ENCODE peak calls at places on chromosomes 3 and 15, in seven cellular contexts. One of them, this sample, is unnamed.

GRCh38 chr3:108041253-108041652 is 49.6 kb downstream of the CD47 start:
- DNase-seq in cardiac muscle cell: no peak
- DNase-seq in dorsolateral prefrontal cortex: no peak
- DNase-seq in fibroblast of lung: no peak
- DNase-seq in cardiac fibroblast: no peak
- DNase-seq in brain microvascular endothelial cell: no peak
- DNase-seq in AG10803: no peak
- DNase-seq in this sample: peak

GRCh38 chr3:56799251-56799882 is 2.4 kb downstream of the ARHGEF3 start:
- DNase-seq in dorsolateral prefrontal cortex: no peak
- DNase-seq in fibroblast of lung: peak
- DNase-seq in AG10803: peak
- DNase-seq in cardiac muscle cell: peak
- DNase-seq in cardiac fibroblast: peak
- DNase-seq in brain microvascular endothelial cell: no peak
- DNase-seq in this sample: peak

GRCh38 chr3:40173291-40173710 is 136.2 kb upstream of the EIF1B start:
- DNase-seq in dorsolateral prefrontal cortex: peak
- DNase-seq in cardiac fibroblast: no peak
- DNase-seq in fibroblast of lung: no peak
- DNase-seq in brain microvascular endothelial cell: no peak
- DNase-seq in AG10803: peak
- DNase-seq in cardiac muscle cell: no peak
- DNase-seq in this sample: no peak

GRCh38 chr3:163490119-163490518 is 1588.2 kb downstream of the SI start:
- DNase-seq in dorsolateral prefrontal cortex: no peak
- DNase-seq in cardiac fibroblast: peak
- DNase-seq in fibroblast of lung: peak
- DNase-seq in cardiac muscle cell: peak
- DNase-seq in AG10803: peak
- DNase-seq in brain microvascular endothelial cell: peak
- DNase-seq in this sample: peak

GRCh38 chr3:140717915-140718314 is 40.1 kb downstream of the TRIM42 start:
- DNase-seq in fibroblast of lung: no peak
- DNase-seq in dorsolateral prefrontal cortex: no peak
- DNase-seq in cardiac fibroblast: no peak
- DNase-seq in cardiac muscle cell: no peak
- DNase-seq in AG10803: no peak
- DNase-seq in brain microvascular endothelial cell: no peak
- DNase-seq in this sample: no peak

GRCh38 chr15:84023636-84024035 is 211.9 kb upstream of the GOLGA6L4 start:
- DNase-seq in fibroblast of lung: peak
- DNase-seq in brain microvascular endothelial cell: peak
- DNase-seq in dorsolateral prefrontal cortex: no peak
- DNase-seq in AG10803: peak
- DNase-seq in cardiac fibroblast: peak
- DNase-seq in cardiac muscle cell: peak
- DNase-seq in this sample: peak

GRCh38 chr3:193744048-193744821 is 151.2 kb downstream of the OPA1 start:
- DNase-seq in brain microvascular endothelial cell: no peak
- DNase-seq in cardiac muscle cell: peak
- DNase-seq in AG10803: no peak
- DNase-seq in dorsolateral prefrontal cortex: no peak
- DNase-seq in cardiac fibroblast: no peak
- DNase-seq in fibroblast of lung: no peak
- DNase-seq in this sample: peak

GRCh38 chr3:4814302-4814903 is 164.8 kb upstream of the BHLHE40 start:
- DNase-seq in dorsolateral prefrontal cortex: no peak
- DNase-seq in cardiac fibroblast: no peak
- DNase-seq in brain microvascular endothelial cell: peak
- DNase-seq in fibroblast of lung: no peak
- DNase-seq in cardiac muscle cell: no peak
- DNase-seq in AG10803: no peak
- DNase-seq in this sample: peak

GRCh38 chr3:100023150-100023549 is 91.2 kb downstream of the FILIP1L start:
- DNase-seq in fibroblast of lung: no peak
- DNase-seq in dorsolateral prefrontal cortex: no peak
- DNase-seq in cardiac muscle cell: no peak
- DNase-seq in cardiac fibroblast: peak
- DNase-seq in AG10803: peak
- DNase-seq in brain microvascular endothelial cell: no peak
- DNase-seq in this sample: no peak

GRCh38 chr3:44280077-44280476 is 38.4 kb downstream of the TOPAZ1 start:
- DNase-seq in brain microvascular endothelial cell: no peak
- DNase-seq in dorsolateral prefrontal cortex: no peak
- DNase-seq in cardiac fibroblast: no peak
- DNase-seq in AG10803: no peak
- DNase-seq in cardiac muscle cell: no peak
- DNase-seq in fibroblast of lung: no peak
- DNase-seq in this sample: no peak

GRCh38 chr15:76199106-76200082 is 111.9 kb downstream of the ETFA start:
- DNase-seq in fibroblast of lung: peak
- DNase-seq in cardiac fibroblast: peak
- DNase-seq in AG10803: peak
- DNase-seq in brain microvascular endothelial cell: peak
- DNase-seq in dorsolateral prefrontal cortex: no peak
- DNase-seq in cardiac muscle cell: no peak
- DNase-seq in this sample: peak

GRCh38 chr3:156728267-156728985 is 54.0 kb downstream of the TIPARP start:
- DNase-seq in brain microvascular endothelial cell: no peak
- DNase-seq in dorsolateral prefrontal cortex: no peak
- DNase-seq in fibroblast of lung: no peak
- DNase-seq in cardiac fibroblast: no peak
- DNase-seq in cardiac muscle cell: no peak
- DNase-seq in AG10803: no peak
- DNase-seq in this sample: no peak

GRCh38 chr3:5972586-5972985 is 785.1 kb downstream of the EDEM1 start:
- DNase-seq in brain microvascular endothelial cell: no peak
- DNase-seq in cardiac muscle cell: no peak
- DNase-seq in cardiac fibroblast: no peak
- DNase-seq in fibroblast of lung: no peak
- DNase-seq in dorsolateral prefrontal cortex: no peak
- DNase-seq in AG10803: no peak
- DNase-seq in this sample: no peak

GRCh38 chr3:190229632-190230424 is 92.4 kb downstream of the CLDN1 start:
- DNase-seq in cardiac muscle cell: no peak
- DNase-seq in cardiac fibroblast: no peak
- DNase-seq in fibroblast of lung: peak
- DNase-seq in AG10803: peak
- DNase-seq in brain microvascular endothelial cell: peak
- DNase-seq in dorsolateral prefrontal cortex: no peak
- DNase-seq in this sample: peak

GRCh38 chr3:180072786-180073185 is 36.0 kb upstream of the PEX5L start:
- DNase-seq in cardiac fibroblast: no peak
- DNase-seq in brain microvascular endothelial cell: no peak
- DNase-seq in cardiac muscle cell: no peak
- DNase-seq in dorsolateral prefrontal cortex: no peak
- DNase-seq in AG10803: no peak
- DNase-seq in fibroblast of lung: no peak
- DNase-seq in this sample: no peak

GRCh38 chr3:133762539-133762938 is 16.3 kb downstream of the TF start:
- DNase-seq in AG10803: no peak
- DNase-seq in fibroblast of lung: no peak
- DNase-seq in cardiac muscle cell: no peak
- DNase-seq in dorsolateral prefrontal cortex: no peak
- DNase-seq in brain microvascular endothelial cell: no peak
- DNase-seq in cardiac fibroblast: no peak
- DNase-seq in this sample: no peak

GRCh38 chr15:100255644-100256043 is 86.1 kb downstream of the ADAMTS17 start:
- DNase-seq in fibroblast of lung: no peak
- DNase-seq in cardiac muscle cell: no peak
- DNase-seq in AG10803: no peak
- DNase-seq in brain microvascular endothelial cell: no peak
- DNase-seq in dorsolateral prefrontal cortex: no peak
- DNase-seq in cardiac fibroblast: no peak
- DNase-seq in this sample: no peak

GRCh38 chr15:71151061-71151460 is 35.8 kb downstream of the THSD4 start:
- DNase-seq in dorsolateral prefrontal cortex: no peak
- DNase-seq in cardiac fibroblast: peak
- DNase-seq in AG10803: peak
- DNase-seq in fibroblast of lung: no peak
- DNase-seq in cardiac muscle cell: no peak
- DNase-seq in brain microvascular endothelial cell: no peak
- DNase-seq in this sample: no peak

GRCh38 chr15:94453227-94453626 is 221.9 kb downstream of the MCTP2 start:
- DNase-seq in AG10803: no peak
- DNase-seq in cardiac muscle cell: no peak
- DNase-seq in cardiac fibroblast: no peak
- DNase-seq in brain microvascular endothelial cell: no peak
- DNase-seq in fibroblast of lung: no peak
- DNase-seq in dorsolateral prefrontal cortex: no peak
- DNase-seq in this sample: peak

DNA sequence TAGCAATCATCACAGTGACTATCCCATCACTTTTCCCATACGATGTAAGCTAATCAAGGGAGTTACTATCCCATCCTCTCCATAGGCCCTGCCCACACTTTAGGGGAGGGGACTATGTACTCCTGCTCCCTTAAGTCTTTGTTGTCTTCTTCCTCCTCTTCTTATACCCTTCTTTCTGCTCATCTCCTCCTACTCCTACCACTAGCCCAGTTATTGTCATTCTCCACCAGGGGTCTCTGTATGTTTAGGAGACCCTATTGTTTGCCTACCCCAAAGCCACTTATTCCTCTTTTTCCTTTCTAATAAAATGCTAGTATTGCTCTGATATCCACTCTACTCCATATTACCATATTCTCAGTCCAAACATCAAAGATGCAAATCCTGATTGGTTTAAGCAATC is 27.8 kb downstream of the STAC start:
- DNase-seq in AG10803: no peak
- DNase-seq in brain microvascular endothelial cell: no peak
- DNase-seq in fibroblast of lung: no peak
- DNase-seq in cardiac muscle cell: no peak
- DNase-seq in dorsolateral prefrontal cortex: no peak
- DNase-seq in cardiac fibroblast: no peak
- DNase-seq in this sample: no peak
- TF ChIP-seq CTCF in AG10803: peak
- TF ChIP-seq CTCF in brain microvascular endothelial cell: peak
- TF ChIP-seq CTCF in fibroblast of lung: peak
- TF ChIP-seq CTCF in cardiac muscle cell: peak
- TF ChIP-seq CTCF in dorsolateral prefrontal cortex: no peak
- TF ChIP-seq CTCF in cardiac fibroblast: no peak
- TF ChIP-seq CTCF in this sample: peak

GRCh38 chr15:32747886-32748285 is 30.1 kb downstream of the GREM1 start:
- DNase-seq in AG10803: peak
- DNase-seq in fibroblast of lung: no peak
- DNase-seq in brain microvascular endothelial cell: no peak
- DNase-seq in cardiac fibroblast: no peak
- DNase-seq in dorsolateral prefrontal cortex: no peak
- DNase-seq in cardiac muscle cell: no peak
- DNase-seq in this sample: no peak
- H3K4me3 ChIP-seq in AG10803: no peak
- H3K4me3 ChIP-seq in fibroblast of lung: no peak
- H3K4me3 ChIP-seq in brain microvascular endothelial cell: no peak
- H3K4me3 ChIP-seq in cardiac fibroblast: no peak
- H3K4me3 ChIP-seq in dorsolateral prefrontal cortex: no peak
- H3K4me3 ChIP-seq in cardiac muscle cell: no peak
- H3K4me3 ChIP-seq in this sample: no peak

GRCh38 chr3:129106320-129106719 is 15.3 kb downstream of the RAB43 start:
- DNase-seq in dorsolateral prefrontal cortex: no peak
- DNase-seq in cardiac fibroblast: no peak
- DNase-seq in fibroblast of lung: no peak
- DNase-seq in cardiac muscle cell: no peak
- DNase-seq in AG10803: no peak
- DNase-seq in brain microvascular endothelial cell: no peak
- DNase-seq in this sample: peak
- TF ChIP-seq CTCF in dorsolateral prefrontal cortex: no peak
- TF ChIP-seq CTCF in cardiac fibroblast: no peak
- TF ChIP-seq CTCF in fibroblast of lung: no peak
- TF ChIP-seq CTCF in cardiac muscle cell: no peak
- TF ChIP-seq CTCF in AG10803: no peak
- TF ChIP-seq CTCF in brain microvascular endothelial cell: no peak
- TF ChIP-seq CTCF in this sample: no peak

GRCh38 chr3:150184426-150185071 is 213.9 kb upstream of the PFN2 start:
- DNase-seq in fibroblast of lung: peak
- DNase-seq in AG10803: peak
- DNase-seq in cardiac fibroblast: peak
- DNase-seq in cardiac muscle cell: no peak
- DNase-seq in dorsolateral prefrontal cortex: no peak
- DNase-seq in brain microvascular endothelial cell: peak
- DNase-seq in this sample: no peak

GRCh38 chr3:150177673-150178378 is 207.1 kb upstream of the PFN2 start:
- DNase-seq in dorsolateral prefrontal cortex: no peak
- DNase-seq in AG10803: peak
- DNase-seq in fibroblast of lung: peak
- DNase-seq in cardiac fibroblast: peak
- DNase-seq in brain microvascular endothelial cell: peak
- DNase-seq in cardiac muscle cell: no peak
- DNase-seq in this sample: no peak

GRCh38 chr3:150179330-150179729 is 208.6 kb upstream of the PFN2 start:
- DNase-seq in AG10803: no peak
- DNase-seq in cardiac fibroblast: no peak
- DNase-seq in fibroblast of lung: no peak
- DNase-seq in brain microvascular endothelial cell: no peak
- DNase-seq in cardiac muscle cell: no peak
- DNase-seq in dorsolateral prefrontal cortex: no peak
- DNase-seq in this sample: no peak

GRCh38 chr3:150180349-150180748 is 209.7 kb upstream of the PFN2 start:
- DNase-seq in fibroblast of lung: peak
- DNase-seq in cardiac fibroblast: peak
- DNase-seq in brain microvascular endothelial cell: peak
- DNase-seq in cardiac muscle cell: no peak
- DNase-seq in AG10803: peak
- DNase-seq in dorsolateral prefrontal cortex: no peak
- DNase-seq in this sample: peak

GRCh38 chr3:150183619-150184425 is 213.1 kb upstream of the PFN2 start:
- DNase-seq in fibroblast of lung: peak
- DNase-seq in dorsolateral prefrontal cortex: peak
- DNase-seq in brain microvascular endothelial cell: peak
- DNase-seq in cardiac muscle cell: peak
- DNase-seq in AG10803: peak
- DNase-seq in cardiac fibroblast: peak
- DNase-seq in this sample: peak
- H3K4me3 ChIP-seq in fibroblast of lung: peak
- H3K4me3 ChIP-seq in dorsolateral prefrontal cortex: peak
- H3K4me3 ChIP-seq in brain microvascular endothelial cell: peak
- H3K4me3 ChIP-seq in cardiac muscle cell: peak
- H3K4me3 ChIP-seq in AG10803: peak
- H3K4me3 ChIP-seq in cardiac fibroblast: peak
- H3K4me3 ChIP-seq in this sample: peak

GRCh38 chr3:46544771-46545503 is 21.2 kb downstream of the LRRC2 start:
- DNase-seq in cardiac fibroblast: no peak
- DNase-seq in cardiac muscle cell: no peak
- DNase-seq in dorsolateral prefrontal cortex: no peak
- DNase-seq in fibroblast of lung: no peak
- DNase-seq in AG10803: no peak
- DNase-seq in brain microvascular endothelial cell: no peak
- DNase-seq in this sample: no peak
- TF ChIP-seq CTCF in cardiac fibroblast: no peak
- TF ChIP-seq CTCF in cardiac muscle cell: no peak
- TF ChIP-seq CTCF in dorsolateral prefrontal cortex: no peak
- TF ChIP-seq CTCF in fibroblast of lung: no peak
- TF ChIP-seq CTCF in AG10803: no peak
- TF ChIP-seq CTCF in brain microvascular endothelial cell: no peak
- TF ChIP-seq CTCF in this sample: no peak

GRCh38 chr3:66468016-66468735 is 32.6 kb downstream of the LRIG1 start:
- DNase-seq in AG10803: peak
- DNase-seq in cardiac fibroblast: peak
- DNase-seq in dorsolateral prefrontal cortex: no peak
- DNase-seq in fibroblast of lung: peak
- DNase-seq in brain microvascular endothelial cell: no peak
- DNase-seq in cardiac muscle cell: no peak
- DNase-seq in this sample: peak
- H3K4me3 ChIP-seq in AG10803: peak
- H3K4me3 ChIP-seq in cardiac fibroblast: no peak
- H3K4me3 ChIP-seq in dorsolateral prefrontal cortex: no peak
- H3K4me3 ChIP-seq in fibroblast of lung: no peak
- H3K4me3 ChIP-seq in brain microvascular endothelial cell: no peak
- H3K4me3 ChIP-seq in cardiac muscle cell: no peak
- H3K4me3 ChIP-seq in this sample: no peak